ENCODE peak calls at places on chromosomes 6 and 20, in four cellular contexts. O is CD8-positive, alpha-beta T cell; K is heart left ventricle; B is A549. V is an unnamed sample. For H3K4me1, the result is how much of the 10 kb centered on the place peaks cover.

GRCh38 chr20:61895016-61895415 is 170.7 kb downstream of the TAF4 start:
- DNase-seq in K (no peak), O (no peak), B (no peak), V (no peak)

GRCh38 chr6:25041676-25042598 is 106.2 kb upstream of the RIPOR2 start:
- DNase-seq in O (peak), B (no peak), K (no peak), V (no peak)

GRCh38 chr6:106659859-106660258 is 30.5 kb downstream of the QRSL1 start:
- DNase-seq in O (no peak), K (no peak), B (no peak), V (no peak)

GRCh38 chr6:112243861-112244415 is 10.4 kb downstream of the LAMA4 start:
- DNase-seq in O (no peak), K (no peak), B (no peak), V (no peak)

GRCh38 chr6:15431762-15432495 is 186.1 kb downstream of the JARID2 start:
- DNase-seq in K (no peak), O (no peak), B (peak), V (peak)

GRCh38 chr6:136063095-136063494 is 187.0 kb downstream of the MTFR2 start:
- DNase-seq in B (no peak), K (no peak), O (no peak), V (no peak)

GRCh38 chr6:32668226-32668747 is 1.8 kb upstream of the HLA-DQB1 start:
- DNase-seq in O (peak), K (peak), B (no peak), V (no peak)

GRCh38 chr6:106377061-106377540 is 16.6 kb downstream of the CRYBG1 start:
- DNase-seq in K (no peak), O (no peak), B (no peak), V (no peak)

GRCh38 chr6:13488015-13488895 is 855 bp upstream of the GFOD1 start:
- DNase-seq in K (peak), O (no peak), B (no peak), V (peak)

GRCh38 chr20:63186528-63187316 is 29.2 kb downstream of the YTHDF1 start:
- DNase-seq in O (no peak), K (no peak), B (peak), V (no peak)

DNA sequence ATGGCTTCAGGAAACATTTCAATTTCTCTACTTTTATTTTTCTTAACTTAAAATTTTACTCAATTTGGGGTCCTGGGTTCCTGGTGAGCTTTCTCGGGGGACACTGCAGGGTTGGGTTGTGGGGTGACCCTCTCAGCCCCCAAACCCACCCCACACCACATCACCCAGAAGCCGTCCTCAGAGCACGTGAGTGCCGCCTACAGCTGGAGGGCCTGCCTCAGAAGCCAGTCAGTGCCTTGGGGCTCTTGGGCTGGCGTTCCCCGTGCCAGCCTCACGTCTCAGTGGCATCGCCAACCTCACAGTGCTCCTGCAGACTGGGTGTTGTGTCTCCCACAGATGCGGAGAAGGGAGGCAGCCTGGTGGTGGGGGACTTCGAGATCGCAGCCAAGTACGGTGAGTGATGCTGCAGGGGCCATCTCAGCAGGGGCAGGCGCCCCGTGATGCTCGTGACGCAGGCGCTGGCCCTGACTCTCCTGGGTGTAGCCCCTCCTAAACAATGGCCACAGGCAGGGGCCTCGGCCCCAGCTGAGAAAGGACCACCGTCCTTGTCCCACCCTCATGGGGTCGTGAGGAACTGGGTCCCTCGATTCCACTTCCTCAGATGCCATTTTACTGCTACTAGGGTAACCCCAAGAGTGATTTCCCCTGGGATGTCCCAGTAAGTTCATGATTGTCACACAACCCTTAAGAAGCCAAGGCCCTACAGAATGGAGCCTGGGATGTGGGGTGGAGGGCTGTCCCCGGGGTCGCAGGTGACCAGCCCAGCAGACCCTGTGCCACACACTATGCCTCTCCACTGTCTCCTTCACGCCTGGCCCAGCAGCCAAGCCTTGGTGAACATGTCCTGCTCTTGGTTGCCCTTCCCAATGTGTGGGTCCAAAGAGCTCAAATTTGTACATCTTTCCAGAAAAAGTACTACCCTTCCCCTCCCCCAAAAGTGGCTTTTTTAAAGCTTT is 23.8 kb upstream of the PYGB start:
- DNase-seq in B (no peak), O (no peak), K (no peak), V (no peak)
- H3K4me1 ChIP-seq in B (half or more), O (under half), K (half or more), V (under half)

GRCh38 chr6:149336529-149336928 is 19.0 kb downstream of the TAB2 start:
- DNase-seq in O (no peak), B (peak), K (no peak), V (no peak)

GRCh38 chr6:149335924-149336323 is 18.4 kb downstream of the TAB2 start:
- DNase-seq in O (no peak), K (no peak), B (peak), V (peak)

GRCh38 chr6:149337330-149337729 is 19.8 kb downstream of the TAB2 start:
- DNase-seq in K (no peak), O (no peak), B (no peak), V (no peak)

GRCh38 chr6:149342525-149342924 is 25.0 kb downstream of the TAB2 start:
- DNase-seq in K (no peak), O (no peak), B (no peak), V (no peak)

DNA sequence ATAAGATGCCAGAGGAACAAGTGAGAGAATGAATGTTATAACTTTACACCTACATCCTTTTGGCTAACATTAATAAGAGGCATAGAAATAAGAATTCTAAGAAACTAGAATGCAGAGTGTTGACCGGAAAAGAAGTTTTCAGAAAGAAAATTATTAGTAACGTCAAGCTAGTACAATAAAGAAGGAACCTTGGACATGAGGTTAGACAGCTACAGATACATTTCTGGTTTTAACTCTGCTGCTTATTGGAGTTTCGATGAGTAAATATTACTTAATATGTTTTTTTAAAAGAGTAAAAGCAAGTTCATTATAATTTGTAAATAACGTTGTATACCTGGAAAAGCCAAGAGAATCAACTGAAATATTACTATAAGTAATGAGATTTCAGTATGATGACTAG is 22.7 kb downstream of the TAB2 start:
- DNase-seq in K (no peak), B (no peak), O (no peak), V (no peak)
- H3K4me1 ChIP-seq in K (half or more), B (half or more), O (half or more), V (half or more)

GRCh38 chr20:57716893-57717292 is 7.1 kb upstream of the PMEPA1 start:
- DNase-seq in O (no peak), B (no peak), K (peak), V (peak)

GRCh38 chr20:57715268-57715904 is 5.6 kb upstream of the PMEPA1 start:
- DNase-seq in O (no peak), B (no peak), K (no peak), V (no peak)

GRCh38 chr20:57714409-57715267 is 4.8 kb upstream of the PMEPA1 start:
- DNase-seq in B (peak), O (no peak), K (no peak), V (peak)

GRCh38 chr20:57717797-57718196 is 8.0 kb upstream of the PMEPA1 start:
- DNase-seq in K (no peak), O (no peak), B (peak), V (no peak)

GRCh38 chr20:57716202-57716601 is 6.4 kb upstream of the PMEPA1 start:
- DNase-seq in O (no peak), K (no peak), B (no peak), V (no peak)
- H3K4me1 ChIP-seq in O (under half), K (half or more), B (half or more), V (half or more)

GRCh38 chr6:108570518-108570917 is 9.8 kb downstream of the FOXO3 start:
- DNase-seq in O (no peak), K (no peak), B (peak), V (no peak)
- H3K4me1 ChIP-seq in O (under half), K (half or more), B (under half), V (half or more)

GRCh38 chr20:32188376-32189122 is 19.0 kb downstream of the PLAGL2 start:
- DNase-seq in K (no peak), B (no peak), O (no peak), V (no peak)
- H3K4me1 ChIP-seq in K (under half), B (under half), O (under half), V (under half)

GRCh38 chr6:137850816-137851602 is 16.1 kb upstream of the TNFAIP3 start:
- DNase-seq in O (no peak), K (no peak), B (no peak), V (no peak)
- H3K4me1 ChIP-seq in O (under half), K (under half), B (under half), V (under half)